ENCODE peak calls at places on chromosomes 3 and 15, in ten cellular contexts. R is Caco-2, O is aorta, I is astrocyte, Q is neuronal stem cell, F is astrocyte of the spinal cord, L is GM23338, P is IMR-90, J is right cardiac atrium, E is A673. N is an unnamed sample.

GRCh38 chr15:25184356-25185155 is 229.8 kb downstream of the SNRPN start:
- DNase-seq in L (no peak), Q (no peak), E (no peak), O (peak), J (peak), I (no peak), F (no peak), P (no peak), R (no peak), N (no peak)

GRCh38 chr3:134486577-134487041 is 752 bp downstream of the CEP63 start:
- DNase-seq in R (no peak), E (peak), Q (peak), I (peak), L (peak), F (peak), O (no peak), P (peak), J (no peak), N (no peak)

GRCh38 chr3:117059054-117059989 is 349.7 kb downstream of the TUSC7 start:
- DNase-seq in L (peak), I (peak), R (peak), E (peak), F (peak), P (peak), O (no peak), Q (no peak), J (no peak), N (peak)

GRCh38 chr3:111069974-111070751 is 1.5 kb upstream of the NECTIN3 start:
- DNase-seq in Q (no peak), R (peak), I (peak), L (peak), O (peak), F (peak), P (peak), E (no peak), J (peak), N (no peak)

GRCh38 chr3:182108351-182108750 is 396.6 kb downstream of the SOX2 start:
- DNase-seq in J (no peak), L (no peak), P (no peak), O (no peak), E (no peak), Q (no peak), R (no peak), F (no peak), I (no peak), N (no peak)

GRCh38 chr3:186571644-186572013 is 1.1 kb downstream of the DNAJB11 start:
- DNase-seq in O (no peak), Q (no peak), F (no peak), R (no peak), E (no peak), J (no peak), I (no peak), P (no peak), L (no peak), N (no peak)

GRCh38 chr3:44712455-44713075 is at the start of gene ZNF502:
- DNase-seq in Q (peak), F (peak), R (peak), P (peak), J (peak), L (peak), I (peak), O (peak), E (peak), N (peak)

GRCh38 chr3:146504546-146505197 is 35.3 kb upstream of the PLSCR2 start:
- DNase-seq in J (no peak), F (no peak), I (no peak), L (peak), O (no peak), Q (no peak), P (no peak), R (no peak), E (peak), N (no peak)

GRCh38 chr15:51401872-51402517 is 60.5 kb downstream of the GLDN start:
- DNase-seq in R (peak), I (no peak), P (peak), O (peak), L (peak), Q (peak), F (no peak), J (peak), E (peak), N (peak)

GRCh38 chr3:155070932-155071387 is 9.2 kb upstream of the MME start:
- DNase-seq in I (peak), J (no peak), E (no peak), R (no peak), Q (no peak), O (no peak), P (peak), L (no peak), F (peak), N (no peak)

GRCh38 chr3:49269443-49269842 is 7.6 kb downstream of the C3orf62 start:
- DNase-seq in J (no peak), F (no peak), E (no peak), Q (no peak), R (no peak), L (no peak), P (no peak), O (no peak), I (no peak), N (no peak)

GRCh38 chr15:64532515-64532914 is 72.1 kb downstream of the ZNF609 start:
- DNase-seq in Q (no peak), E (no peak), P (no peak), I (no peak), J (no peak), L (no peak), R (no peak), F (no peak), O (no peak), N (no peak)

GRCh38 chr3:50419595-50419994 is 60.3 kb upstream of the TMEM115 start:
- DNase-seq in R (no peak), E (no peak), O (no peak), F (no peak), J (no peak), I (no peak), Q (no peak), L (no peak), P (no peak), N (no peak)
- H3K4me3 ChIP-seq in R (no peak), E (no peak), O (no peak), F (no peak), J (no peak), I (no peak), Q (no peak), L (no peak), P (no peak), N (no peak)

GRCh38 chr3:152444029-152444641 is 175.4 kb downstream of the MBNL1 start:
- DNase-seq in O (no peak), J (no peak), L (peak), R (peak), F (peak), E (peak), I (peak), P (peak), Q (no peak), N (no peak)

GRCh38 chr3:152447509-152447908 is 178.8 kb downstream of the MBNL1 start:
- DNase-seq in P (no peak), O (no peak), I (no peak), F (no peak), L (no peak), J (no peak), R (no peak), Q (no peak), E (no peak), N (no peak)

GRCh38 chr3:152445227-152445626 is 176.5 kb downstream of the MBNL1 start:
- DNase-seq in E (no peak), P (no peak), Q (no peak), J (no peak), O (no peak), I (no peak), F (no peak), L (no peak), R (no peak), N (no peak)

GRCh38 chr3:152446495-152446894 is 177.8 kb downstream of the MBNL1 start:
- DNase-seq in L (no peak), F (no peak), Q (no peak), R (no peak), E (no peak), I (no peak), P (no peak), O (no peak), J (no peak), N (no peak)

DNA sequence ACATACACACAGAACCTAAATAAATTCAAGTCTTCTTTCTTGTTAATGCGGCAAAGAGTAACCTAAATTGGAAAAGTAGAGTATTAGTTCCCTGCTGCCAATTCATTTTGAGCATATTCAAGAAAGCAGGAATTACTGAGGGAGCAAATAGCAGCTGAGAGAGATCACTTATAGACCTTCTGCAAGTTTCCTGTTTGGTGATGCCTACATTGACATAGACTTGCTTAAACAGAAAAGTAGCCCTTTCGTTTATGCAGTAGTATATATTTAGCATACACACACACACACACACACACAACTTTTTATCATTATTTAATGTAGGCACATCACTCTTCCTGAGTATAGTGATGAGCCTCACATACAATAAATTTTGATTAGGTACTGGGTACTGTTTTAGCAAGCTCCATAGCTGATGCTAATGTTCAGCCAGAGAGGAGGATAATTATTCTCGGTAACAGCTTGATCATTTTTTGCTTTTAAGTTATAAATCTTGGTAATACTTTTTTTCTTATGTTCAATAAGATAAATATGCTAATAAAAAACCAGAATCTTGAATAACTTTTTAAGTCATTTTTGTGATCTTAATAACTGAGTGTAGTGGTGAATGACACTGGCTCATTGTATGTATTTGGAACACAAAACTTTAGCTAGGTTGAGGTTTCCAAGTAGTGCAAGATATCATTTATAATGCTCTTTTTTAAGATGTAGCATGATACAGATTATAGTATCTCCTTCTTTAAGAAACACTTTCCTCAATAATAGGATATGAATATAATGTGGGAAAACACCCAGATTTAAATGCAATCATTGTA is 174.7 kb downstream of the MBNL1 start:
- DNase-seq in F (peak), R (no peak), Q (no peak), E (peak), P (peak), L (no peak), I (no peak), O (no peak), J (no peak), N (no peak)
- H3K4me3 ChIP-seq in F (no peak), R (no peak), Q (no peak), E (no peak), P (no peak), L (no peak), I (no peak), O (no peak), J (no peak), N (no peak)

DNA sequence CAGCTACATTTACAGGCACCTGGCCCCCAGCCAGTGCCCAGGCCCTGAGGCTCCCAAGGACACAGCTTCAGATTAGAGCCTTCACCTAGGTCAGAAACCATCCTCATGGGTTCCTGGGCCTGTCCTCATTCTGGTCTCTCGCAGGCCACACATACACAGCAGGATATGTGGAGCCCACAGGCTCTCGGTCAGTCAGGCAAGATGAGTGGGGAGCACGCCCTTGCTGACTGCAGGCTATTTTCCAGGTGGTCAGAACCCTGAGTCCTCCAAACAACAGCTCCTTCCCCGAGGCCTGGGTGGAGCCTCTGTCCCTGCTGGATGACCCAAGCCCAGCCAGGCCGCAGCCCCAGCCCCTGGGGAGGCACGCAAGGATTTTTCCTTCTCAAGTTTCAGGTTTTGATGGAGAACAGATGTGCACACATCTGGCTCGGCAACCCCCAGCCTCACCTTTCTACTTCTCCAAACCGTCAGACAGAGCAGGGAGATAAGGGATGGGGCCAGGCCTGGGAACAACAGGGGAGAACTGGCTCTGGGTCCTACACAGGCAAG is 1.6 kb downstream of the STRA6 start:
- DNase-seq in R (no peak), E (no peak), Q (no peak), O (no peak), P (peak), L (no peak), J (peak), I (peak), F (peak), N (no peak)
- H3K4me3 ChIP-seq in R (no peak), E (no peak), Q (peak), O (no peak), P (no peak), L (no peak), J (no peak), I (peak), F (peak), N (peak)

DNA sequence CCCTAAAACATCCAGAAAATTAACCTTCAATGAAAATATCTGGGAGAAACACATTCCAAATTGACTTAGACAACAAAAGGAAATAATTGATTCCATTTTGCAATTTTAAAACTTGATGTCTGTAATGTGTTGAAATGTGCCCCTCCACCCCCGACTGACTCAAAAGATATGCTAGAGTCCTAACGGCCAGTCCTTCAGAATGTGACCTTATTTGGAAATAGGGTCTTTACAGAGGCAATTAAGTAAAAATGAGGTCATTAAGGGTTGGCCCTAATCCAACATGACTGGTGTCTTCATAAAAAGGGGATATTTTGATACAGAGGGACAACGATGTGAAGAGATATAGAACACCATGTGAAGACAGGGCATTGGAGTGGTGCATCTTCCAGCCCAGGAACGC is 153.9 kb downstream of the PDZRN3 start:
- DNase-seq in E (no peak), R (no peak), J (no peak), Q (no peak), P (no peak), L (no peak), F (no peak), I (no peak), O (no peak), N (no peak)
- H3K4me3 ChIP-seq in E (no peak), R (no peak), J (no peak), Q (no peak), P (no peak), L (no peak), F (no peak), I (no peak), O (no peak), N (no peak)

N was measured in BE2C.